ENCODE peak calls at places on chromosomes 3 and 15, in four cellular contexts. One of them, this sample, is unnamed.

GRCh38 chr3:45163481-45163880 is 17.3 kb upstream of the CDCP1 start:
- DNase-seq in Panc1: no peak
- DNase-seq in heart right ventricle: no peak
- DNase-seq in heart left ventricle: no peak
- DNase-seq in this sample: no peak

GRCh38 chr3:111803123-111803593 is 55.9 kb upstream of the PHLDB2 start:
- DNase-seq in heart left ventricle: peak; percentile 58
- DNase-seq in Panc1: no peak
- DNase-seq in heart right ventricle: peak; percentile 39
- DNase-seq in this sample: peak; percentile 97

GRCh38 chr15:70264014-70264492 is 166.3 kb upstream of the TLE3 start:
- DNase-seq in Panc1: no peak
- DNase-seq in heart left ventricle: no peak
- DNase-seq in heart right ventricle: peak; percentile 46
- DNase-seq in this sample: no peak

GRCh38 chr3:184656991-184657669 is 54.7 kb downstream of the MAGEF1 start:
- DNase-seq in Panc1: no peak
- DNase-seq in heart right ventricle: no peak
- DNase-seq in heart left ventricle: no peak
- DNase-seq in this sample: peak; percentile 54

GRCh38 chr15:34799149-34799824 is 3.9 kb upstream of the ACTC1 start:
- DNase-seq in Panc1: no peak
- DNase-seq in heart right ventricle: peak; percentile 80
- DNase-seq in heart left ventricle: peak; percentile 92
- DNase-seq in this sample: no peak

GRCh38 chr3:183073839-183074615 is 25.3 kb downstream of the MCCC1 start:
- DNase-seq in heart left ventricle: no peak
- DNase-seq in Panc1: no peak
- DNase-seq in heart right ventricle: no peak
- DNase-seq in this sample: no peak

GRCh38 chr3:113285741-113286140 is 74.4 kb downstream of the BOC start:
- DNase-seq in Panc1: no peak
- DNase-seq in heart left ventricle: no peak
- DNase-seq in heart right ventricle: no peak
- DNase-seq in this sample: no peak

GRCh38 chr15:60534051-60534450 is 55.1 kb upstream of the ICE2 start:
- DNase-seq in heart right ventricle: no peak
- DNase-seq in Panc1: no peak
- DNase-seq in heart left ventricle: no peak
- DNase-seq in this sample: no peak

GRCh38 chr3:122416966-122417365 is 1.1 kb upstream of the WDR5B start:
- DNase-seq in heart right ventricle: no peak
- DNase-seq in Panc1: no peak
- DNase-seq in heart left ventricle: no peak
- DNase-seq in this sample: peak; percentile 26

GRCh38 chr3:25592510-25592968 is 72.2 kb downstream of the TOP2B start:
- DNase-seq in heart left ventricle: peak; percentile 80
- DNase-seq in Panc1: no peak
- DNase-seq in heart right ventricle: peak; percentile 34
- DNase-seq in this sample: peak; percentile 97

GRCh38 chr3:42486814-42487569 is 15.5 kb upstream of the VIPR1 start:
- DNase-seq in heart right ventricle: no peak
- DNase-seq in heart left ventricle: no peak
- DNase-seq in Panc1: no peak
- DNase-seq in this sample: no peak

GRCh38 chr3:160673188-160673587 is 3.8 kb upstream of the ARL14 start:
- DNase-seq in heart right ventricle: no peak
- DNase-seq in heart left ventricle: no peak
- DNase-seq in Panc1: no peak
- DNase-seq in this sample: no peak

GRCh38 chr3:160677459-160677901 is 520 bp downstream of the ARL14 start:
- DNase-seq in Panc1: peak; percentile 60
- DNase-seq in heart right ventricle: no peak
- DNase-seq in heart left ventricle: no peak
- DNase-seq in this sample: peak; percentile 40

GRCh38 chr3:160676547-160677303 is at the start of gene ARL14:
- DNase-seq in Panc1: peak; percentile 85
- DNase-seq in heart right ventricle: no peak
- DNase-seq in heart left ventricle: no peak
- DNase-seq in this sample: peak; percentile 50

GRCh38 chr3:160675566-160676124 is 1.3 kb upstream of the ARL14 start:
- DNase-seq in Panc1: no peak
- DNase-seq in heart right ventricle: no peak
- DNase-seq in heart left ventricle: no peak
- DNase-seq in this sample: peak; percentile 27

DNA sequence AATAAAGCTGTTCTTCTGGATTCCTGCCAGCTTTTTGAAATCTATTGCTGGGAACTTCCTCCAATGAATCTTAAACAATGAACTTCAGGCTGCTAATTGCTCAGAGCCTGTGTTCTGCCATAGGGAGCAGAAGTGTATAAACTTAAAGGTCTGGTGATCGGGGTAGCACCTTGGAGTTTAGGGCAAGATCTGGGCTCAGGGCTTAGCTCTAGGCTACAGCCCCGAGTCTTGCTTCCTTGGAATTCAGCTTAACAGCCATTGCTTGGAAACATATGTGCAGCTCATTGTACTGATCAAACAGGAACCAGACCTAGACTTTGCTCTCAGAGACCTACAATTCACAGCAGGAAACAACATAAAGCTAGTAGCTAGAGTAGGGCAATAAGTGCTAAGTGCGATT is 1.5 kb downstream of the ARL14 start:
- DNase-seq in heart right ventricle: no peak
- DNase-seq in Panc1: no peak
- DNase-seq in heart left ventricle: no peak
- DNase-seq in this sample: peak; percentile 19
- H3K4me3 ChIP-seq in heart right ventricle: no peak overlapping the region
- H3K4me3 ChIP-seq in Panc1: peak overlapping the region; percentile 40
- H3K4me3 ChIP-seq in heart left ventricle: no peak overlapping the region
- H3K4me3 ChIP-seq in this sample: no peak overlapping the region

DNA sequence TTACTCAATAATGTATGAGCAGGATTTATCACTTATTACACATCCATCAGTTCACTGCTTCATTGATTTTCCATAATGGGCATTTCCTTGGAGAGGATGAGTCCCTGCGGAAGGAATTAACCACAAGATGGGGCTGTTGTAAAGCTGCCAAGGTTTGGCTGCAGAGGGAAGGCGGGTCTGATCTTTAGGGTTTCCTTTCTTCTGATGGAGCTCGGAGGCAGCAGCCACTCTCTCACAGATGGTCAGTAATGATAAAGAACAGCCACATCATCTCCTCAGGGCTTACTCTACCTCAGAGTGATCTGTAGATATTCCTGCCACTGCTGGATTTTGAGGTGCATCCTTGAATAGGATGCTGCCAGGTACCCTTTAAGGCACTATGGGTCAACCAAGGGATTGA is 115.2 kb downstream of the USP13 start:
- DNase-seq in heart right ventricle: no peak
- DNase-seq in Panc1: no peak
- DNase-seq in heart left ventricle: no peak
- DNase-seq in this sample: peak; percentile 79
- TF ChIP-seq CTCF in heart right ventricle: peak; percentile 20
- TF ChIP-seq CTCF in Panc1: peak; percentile 79
- TF ChIP-seq CTCF in heart left ventricle: no peak
- TF ChIP-seq CTCF in this sample: peak; percentile 82

DNA sequence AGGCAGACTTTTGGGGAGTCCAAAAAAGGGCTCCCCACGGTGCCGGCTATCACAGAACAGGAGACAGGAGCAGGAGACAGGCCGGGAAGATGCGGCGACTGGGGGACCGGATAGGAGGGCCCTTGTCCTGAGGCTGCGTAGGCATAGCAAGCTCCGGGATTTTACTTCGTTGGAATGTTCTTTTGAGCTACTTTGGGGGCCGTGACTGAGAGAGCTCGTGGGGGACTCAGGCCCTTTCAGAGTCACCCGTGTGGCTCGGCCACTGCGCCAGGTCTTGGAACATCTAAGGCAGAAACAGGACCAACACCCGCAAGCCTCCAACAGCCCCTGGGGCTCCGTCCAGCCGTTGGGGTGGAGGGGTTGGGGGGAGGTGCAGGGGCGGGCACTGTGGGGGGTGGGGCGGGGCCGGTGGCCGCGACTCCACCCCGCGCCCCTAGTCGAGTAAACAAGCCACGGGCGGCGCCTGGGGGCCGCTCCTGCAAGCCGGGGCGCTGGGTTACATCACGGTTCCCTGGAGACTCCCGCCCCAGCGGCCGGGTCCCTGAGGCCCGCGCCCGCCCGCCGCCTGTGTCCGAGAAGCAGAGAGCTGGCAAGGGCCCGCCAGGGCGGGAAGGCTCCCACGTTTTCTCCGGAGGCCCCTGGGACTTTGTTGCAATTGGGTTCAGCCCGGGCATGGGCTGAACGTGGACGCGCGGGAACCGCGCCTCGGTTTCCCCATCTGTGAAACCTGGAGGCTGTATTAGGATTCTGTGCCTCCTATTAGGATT is 23.3 kb upstream of the C15orf39 start:
- DNase-seq in heart left ventricle: peak; percentile 63
- DNase-seq in heart right ventricle: no peak
- DNase-seq in Panc1: no peak
- DNase-seq in this sample: peak; percentile 30
- H3K4me3 ChIP-seq in heart left ventricle: peak overlapping the region; percentile 36
- H3K4me3 ChIP-seq in heart right ventricle: peak overlapping the region; percentile 36
- H3K4me3 ChIP-seq in Panc1: no peak overlapping the region
- H3K4me3 ChIP-seq in this sample: peak overlapping the region; percentile 25

DNA sequence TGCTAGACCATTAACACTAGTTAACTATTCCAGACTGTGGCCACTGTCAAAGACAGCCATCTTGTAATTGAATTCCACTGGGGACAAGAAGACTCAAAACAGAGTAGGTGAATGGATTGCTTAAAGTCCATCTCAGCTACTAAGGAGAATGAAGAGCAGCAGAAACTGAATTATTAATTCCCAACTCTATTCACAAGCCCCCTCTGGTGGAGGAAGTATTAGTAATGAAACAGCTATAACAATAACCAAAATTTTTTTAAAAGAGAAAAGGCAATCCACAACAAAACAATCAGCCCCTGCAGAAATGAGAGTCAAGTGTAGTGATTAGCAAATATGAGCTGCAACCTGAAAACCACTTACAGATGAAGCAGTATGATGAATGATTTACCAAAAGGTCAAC is 302.8 kb downstream of the FHIT start:
- DNase-seq in Panc1: no peak
- DNase-seq in heart right ventricle: no peak
- DNase-seq in heart left ventricle: no peak
- DNase-seq in this sample: peak; percentile 55
- TF ChIP-seq CTCF in Panc1: no peak
- TF ChIP-seq CTCF in heart right ventricle: no peak
- TF ChIP-seq CTCF in heart left ventricle: no peak
- TF ChIP-seq CTCF in this sample: peak; percentile 52

DNA sequence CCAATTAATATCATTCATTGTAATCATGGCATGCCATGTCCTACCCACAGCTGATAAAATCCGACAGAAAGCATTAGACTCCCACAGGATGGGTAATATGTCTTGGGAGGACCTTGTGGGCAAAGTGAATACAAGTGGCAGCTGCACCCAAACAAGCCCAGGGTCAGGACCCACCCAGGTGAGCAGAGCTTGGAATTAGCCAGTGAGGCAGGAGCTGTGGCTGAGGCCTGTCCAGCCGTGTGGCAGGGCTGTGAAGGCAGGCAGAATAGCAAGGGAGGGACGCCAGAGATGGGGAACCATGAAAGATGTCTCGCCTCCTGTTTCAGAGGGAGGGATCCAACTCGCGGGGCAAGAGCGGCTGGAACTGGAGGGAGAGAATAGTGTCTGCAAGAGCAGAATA is 74.5 kb downstream of the PPCDC start:
- DNase-seq in Panc1: no peak
- DNase-seq in heart right ventricle: no peak
- DNase-seq in heart left ventricle: no peak
- DNase-seq in this sample: no peak
- H3K4me3 ChIP-seq in Panc1: no peak overlapping the region
- H3K4me3 ChIP-seq in heart right ventricle: no peak overlapping the region
- H3K4me3 ChIP-seq in heart left ventricle: no peak overlapping the region
- H3K4me3 ChIP-seq in this sample: no peak overlapping the region

GRCh38 chr3:149487598-149488197 is 13.2 kb downstream of the TM4SF4 start:
- DNase-seq in heart left ventricle: no peak
- DNase-seq in heart right ventricle: no peak
- DNase-seq in Panc1: no peak
- DNase-seq in this sample: no peak

GRCh38 chr3:149490260-149490971 is 15.9 kb downstream of the TM4SF4 start:
- DNase-seq in Panc1: no peak
- DNase-seq in heart right ventricle: no peak
- DNase-seq in heart left ventricle: no peak
- DNase-seq in this sample: no peak

GRCh38 chr3:149481491-149481890 is 7.0 kb downstream of the TM4SF4 start:
- DNase-seq in Panc1: no peak
- DNase-seq in heart left ventricle: no peak
- DNase-seq in heart right ventricle: no peak
- DNase-seq in this sample: no peak

GRCh38 chr3:149489060-149489690 is 14.7 kb downstream of the TM4SF4 start:
- DNase-seq in Panc1: no peak
- DNase-seq in heart right ventricle: no peak
- DNase-seq in heart left ventricle: no peak
- DNase-seq in this sample: peak; percentile 47

DNA sequence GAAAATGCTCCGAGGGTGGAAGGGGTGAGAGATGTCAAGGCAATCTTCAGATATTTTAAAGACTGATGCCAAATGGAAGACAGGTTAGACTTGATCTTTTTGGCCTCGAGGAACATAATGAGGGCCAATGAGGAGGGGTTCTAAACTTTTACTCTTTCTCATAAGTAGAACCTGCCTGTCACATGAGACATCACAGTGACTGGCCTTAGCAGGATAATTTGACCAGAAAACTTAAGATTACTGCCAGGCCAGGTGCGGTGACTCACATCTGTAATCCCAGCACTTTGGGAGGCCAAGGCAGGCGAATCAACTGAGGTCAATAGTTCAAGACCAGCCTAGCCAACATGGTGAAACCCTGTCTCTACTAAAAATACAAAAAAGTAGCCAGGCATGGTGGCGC is 12.2 kb downstream of the TM4SF4 start:
- DNase-seq in heart right ventricle: no peak
- DNase-seq in Panc1: no peak
- DNase-seq in heart left ventricle: no peak
- DNase-seq in this sample: no peak
- TF ChIP-seq CTCF in heart right ventricle: no peak
- TF ChIP-seq CTCF in Panc1: no peak
- TF ChIP-seq CTCF in heart left ventricle: no peak
- TF ChIP-seq CTCF in this sample: no peak

GRCh38 chr15:23759964-23760363 is 72.9 kb upstream of the NDN start:
- DNase-seq in Panc1: no peak
- DNase-seq in heart right ventricle: no peak
- DNase-seq in heart left ventricle: no peak
- DNase-seq in this sample: no peak
- H3K4me3 ChIP-seq in Panc1: no peak overlapping the region
- H3K4me3 ChIP-seq in heart right ventricle: no peak overlapping the region
- H3K4me3 ChIP-seq in heart left ventricle: no peak overlapping the region
- H3K4me3 ChIP-seq in this sample: no peak overlapping the region

GRCh38 chr3:123489400-123490004 is 40.6 kb upstream of the ADCY5 start:
- DNase-seq in heart left ventricle: peak; percentile 72
- DNase-seq in Panc1: peak; percentile 52
- DNase-seq in heart right ventricle: peak; percentile 80
- DNase-seq in this sample: peak; percentile 78
- TF ChIP-seq CTCF in heart left ventricle: peak; percentile 85
- TF ChIP-seq CTCF in Panc1: peak; percentile 95
- TF ChIP-seq CTCF in heart right ventricle: peak; percentile 89
- TF ChIP-seq CTCF in this sample: peak; percentile 97

GRCh38 chr3:47664519-47664918 is 85.9 kb upstream of the CSPG5 start:
- DNase-seq in heart right ventricle: no peak
- DNase-seq in Panc1: no peak
- DNase-seq in heart left ventricle: no peak
- DNase-seq in this sample: peak; percentile 16
- H3K4me3 ChIP-seq in heart right ventricle: no peak overlapping the region
- H3K4me3 ChIP-seq in Panc1: no peak overlapping the region
- H3K4me3 ChIP-seq in heart left ventricle: no peak overlapping the region
- H3K4me3 ChIP-seq in this sample: no peak overlapping the region